ENCODE peak calls at places on chromosomes 13 and 19, in nine cellular contexts. One of them, this sample, is unnamed.

GRCh38 chr19:40374084-40374483 is 15.9 kb downstream of the HIPK4 start:
- DNase-seq in left ventricle myocardium inferior: no peak
- DNase-seq in fibroblast of mammary gland: no peak
- DNase-seq in bronchial epithelial cell: no peak
- DNase-seq in fibroblast of pulmonary artery: no peak
- DNase-seq in astrocyte of the spinal cord: no peak
- DNase-seq in cardiac fibroblast: no peak
- DNase-seq in WERI-Rb-1: no peak
- DNase-seq in CD8-positive, alpha-beta T cell: no peak
- DNase-seq in this sample: no peak

GRCh38 chr19:13834308-13834790 is 39.1 kb downstream of the ZSWIM4 start:
- DNase-seq in left ventricle myocardium inferior: no peak
- DNase-seq in fibroblast of pulmonary artery: no peak
- DNase-seq in fibroblast of mammary gland: peak
- DNase-seq in bronchial epithelial cell: peak
- DNase-seq in WERI-Rb-1: no peak
- DNase-seq in cardiac fibroblast: peak
- DNase-seq in CD8-positive, alpha-beta T cell: peak
- DNase-seq in astrocyte of the spinal cord: peak
- DNase-seq in this sample: no peak

GRCh38 chr19:42132851-42133528 is 744 bp upstream of the POU2F2 start:
- DNase-seq in fibroblast of mammary gland: no peak
- DNase-seq in left ventricle myocardium inferior: peak
- DNase-seq in bronchial epithelial cell: peak
- DNase-seq in fibroblast of pulmonary artery: no peak
- DNase-seq in CD8-positive, alpha-beta T cell: peak
- DNase-seq in astrocyte of the spinal cord: peak
- DNase-seq in cardiac fibroblast: peak
- DNase-seq in WERI-Rb-1: peak
- DNase-seq in this sample: peak

GRCh38 chr13:112522578-112522977 is 65.4 kb downstream of the TUBGCP3 start:
- DNase-seq in WERI-Rb-1: no peak
- DNase-seq in fibroblast of pulmonary artery: no peak
- DNase-seq in left ventricle myocardium inferior: no peak
- DNase-seq in cardiac fibroblast: peak
- DNase-seq in CD8-positive, alpha-beta T cell: no peak
- DNase-seq in astrocyte of the spinal cord: peak
- DNase-seq in fibroblast of mammary gland: peak
- DNase-seq in bronchial epithelial cell: no peak
- DNase-seq in this sample: no peak

GRCh38 chr19:7152568-7152967 is 83.1 kb downstream of the ZNF557 start:
- DNase-seq in CD8-positive, alpha-beta T cell: no peak
- DNase-seq in left ventricle myocardium inferior: no peak
- DNase-seq in WERI-Rb-1: no peak
- DNase-seq in fibroblast of pulmonary artery: no peak
- DNase-seq in cardiac fibroblast: no peak
- DNase-seq in fibroblast of mammary gland: no peak
- DNase-seq in astrocyte of the spinal cord: no peak
- DNase-seq in bronchial epithelial cell: no peak
- DNase-seq in this sample: no peak

GRCh38 chr19:29812080-29812880 is 489 bp downstream of the CCNE1 start:
- DNase-seq in WERI-Rb-1: no peak
- DNase-seq in cardiac fibroblast: no peak
- DNase-seq in bronchial epithelial cell: no peak
- DNase-seq in astrocyte of the spinal cord: no peak
- DNase-seq in fibroblast of pulmonary artery: no peak
- DNase-seq in fibroblast of mammary gland: no peak
- DNase-seq in CD8-positive, alpha-beta T cell: no peak
- DNase-seq in left ventricle myocardium inferior: peak
- DNase-seq in this sample: peak

GRCh38 chr19:7512400-7512851 is 3.5 kb upstream of the ZNF358 start:
- DNase-seq in WERI-Rb-1: peak
- DNase-seq in fibroblast of mammary gland: peak
- DNase-seq in fibroblast of pulmonary artery: no peak
- DNase-seq in bronchial epithelial cell: no peak
- DNase-seq in cardiac fibroblast: peak
- DNase-seq in CD8-positive, alpha-beta T cell: no peak
- DNase-seq in astrocyte of the spinal cord: no peak
- DNase-seq in left ventricle myocardium inferior: no peak
- DNase-seq in this sample: no peak

GRCh38 chr13:26954981-26955380 is 194.4 kb upstream of the GPR12 start:
- DNase-seq in cardiac fibroblast: no peak
- DNase-seq in fibroblast of pulmonary artery: no peak
- DNase-seq in bronchial epithelial cell: no peak
- DNase-seq in left ventricle myocardium inferior: no peak
- DNase-seq in astrocyte of the spinal cord: no peak
- DNase-seq in CD8-positive, alpha-beta T cell: no peak
- DNase-seq in fibroblast of mammary gland: no peak
- DNase-seq in WERI-Rb-1: no peak
- DNase-seq in this sample: no peak

GRCh38 chr13:50643055-50643454 is 200.4 kb downstream of the DLEU7 start:
- DNase-seq in CD8-positive, alpha-beta T cell: no peak
- DNase-seq in cardiac fibroblast: no peak
- DNase-seq in fibroblast of mammary gland: no peak
- DNase-seq in left ventricle myocardium inferior: no peak
- DNase-seq in bronchial epithelial cell: no peak
- DNase-seq in astrocyte of the spinal cord: no peak
- DNase-seq in fibroblast of pulmonary artery: no peak
- DNase-seq in WERI-Rb-1: no peak
- DNase-seq in this sample: no peak

DNA sequence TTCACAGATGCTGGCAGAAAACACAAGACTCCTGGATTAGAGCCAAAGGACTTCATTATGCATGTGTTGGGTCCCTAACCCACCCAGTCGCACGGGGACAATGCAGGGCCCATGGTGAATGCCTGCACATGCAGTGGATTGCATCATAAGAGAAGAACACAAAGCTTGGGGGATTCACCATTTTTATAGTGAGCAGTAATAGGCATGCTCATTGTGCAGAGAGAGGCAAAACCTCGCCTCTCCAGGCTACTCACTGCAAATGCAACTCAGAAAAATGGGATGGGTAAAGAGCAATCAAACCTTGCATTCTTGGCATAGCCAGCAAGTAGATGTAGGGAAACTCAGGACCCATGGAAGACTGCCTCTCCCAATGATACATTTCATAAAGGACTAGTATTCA is 115.8 kb downstream of the DIAPH3 start:
- DNase-seq in left ventricle myocardium inferior: no peak
- DNase-seq in WERI-Rb-1: no peak
- DNase-seq in astrocyte of the spinal cord: peak
- DNase-seq in fibroblast of pulmonary artery: peak
- DNase-seq in cardiac fibroblast: peak
- DNase-seq in CD8-positive, alpha-beta T cell: no peak
- DNase-seq in bronchial epithelial cell: peak
- DNase-seq in fibroblast of mammary gland: no peak
- DNase-seq in this sample: no peak
- H3K4me3 ChIP-seq in left ventricle myocardium inferior: no peak
- H3K4me3 ChIP-seq in WERI-Rb-1: no peak
- H3K4me3 ChIP-seq in astrocyte of the spinal cord: no peak
- H3K4me3 ChIP-seq in fibroblast of pulmonary artery: no peak
- H3K4me3 ChIP-seq in cardiac fibroblast: no peak
- H3K4me3 ChIP-seq in CD8-positive, alpha-beta T cell: no peak
- H3K4me3 ChIP-seq in bronchial epithelial cell: no peak
- H3K4me3 ChIP-seq in fibroblast of mammary gland: no peak
- H3K4me3 ChIP-seq in this sample: no peak

GRCh38 chr13:98397221-98397620 is 179.7 kb downstream of the STK24 start:
- DNase-seq in left ventricle myocardium inferior: no peak
- DNase-seq in cardiac fibroblast: peak
- DNase-seq in CD8-positive, alpha-beta T cell: no peak
- DNase-seq in astrocyte of the spinal cord: peak
- DNase-seq in WERI-Rb-1: no peak
- DNase-seq in fibroblast of mammary gland: peak
- DNase-seq in bronchial epithelial cell: no peak
- DNase-seq in fibroblast of pulmonary artery: peak
- DNase-seq in this sample: no peak
- TF ChIP-seq CTCF in left ventricle myocardium inferior: peak
- TF ChIP-seq CTCF in cardiac fibroblast: peak
- TF ChIP-seq CTCF in CD8-positive, alpha-beta T cell: no peak
- TF ChIP-seq CTCF in astrocyte of the spinal cord: peak
- TF ChIP-seq CTCF in WERI-Rb-1: peak
- TF ChIP-seq CTCF in fibroblast of mammary gland: peak
- TF ChIP-seq CTCF in bronchial epithelial cell: no peak
- TF ChIP-seq CTCF in fibroblast of pulmonary artery: peak
- TF ChIP-seq CTCF in this sample: no peak

GRCh38 chr13:65964672-65965071 is 1265.5 kb downstream of the PCDH9 start:
- DNase-seq in left ventricle myocardium inferior: no peak
- DNase-seq in fibroblast of mammary gland: peak
- DNase-seq in fibroblast of pulmonary artery: no peak
- DNase-seq in bronchial epithelial cell: peak
- DNase-seq in astrocyte of the spinal cord: no peak
- DNase-seq in cardiac fibroblast: peak
- DNase-seq in CD8-positive, alpha-beta T cell: no peak
- DNase-seq in WERI-Rb-1: no peak
- DNase-seq in this sample: no peak
- H3K4me3 ChIP-seq in left ventricle myocardium inferior: no peak
- H3K4me3 ChIP-seq in fibroblast of mammary gland: no peak
- H3K4me3 ChIP-seq in fibroblast of pulmonary artery: no peak
- H3K4me3 ChIP-seq in bronchial epithelial cell: no peak
- H3K4me3 ChIP-seq in astrocyte of the spinal cord: no peak
- H3K4me3 ChIP-seq in cardiac fibroblast: no peak
- H3K4me3 ChIP-seq in CD8-positive, alpha-beta T cell: no peak
- H3K4me3 ChIP-seq in WERI-Rb-1: no peak
- H3K4me3 ChIP-seq in this sample: no peak

DNA sequence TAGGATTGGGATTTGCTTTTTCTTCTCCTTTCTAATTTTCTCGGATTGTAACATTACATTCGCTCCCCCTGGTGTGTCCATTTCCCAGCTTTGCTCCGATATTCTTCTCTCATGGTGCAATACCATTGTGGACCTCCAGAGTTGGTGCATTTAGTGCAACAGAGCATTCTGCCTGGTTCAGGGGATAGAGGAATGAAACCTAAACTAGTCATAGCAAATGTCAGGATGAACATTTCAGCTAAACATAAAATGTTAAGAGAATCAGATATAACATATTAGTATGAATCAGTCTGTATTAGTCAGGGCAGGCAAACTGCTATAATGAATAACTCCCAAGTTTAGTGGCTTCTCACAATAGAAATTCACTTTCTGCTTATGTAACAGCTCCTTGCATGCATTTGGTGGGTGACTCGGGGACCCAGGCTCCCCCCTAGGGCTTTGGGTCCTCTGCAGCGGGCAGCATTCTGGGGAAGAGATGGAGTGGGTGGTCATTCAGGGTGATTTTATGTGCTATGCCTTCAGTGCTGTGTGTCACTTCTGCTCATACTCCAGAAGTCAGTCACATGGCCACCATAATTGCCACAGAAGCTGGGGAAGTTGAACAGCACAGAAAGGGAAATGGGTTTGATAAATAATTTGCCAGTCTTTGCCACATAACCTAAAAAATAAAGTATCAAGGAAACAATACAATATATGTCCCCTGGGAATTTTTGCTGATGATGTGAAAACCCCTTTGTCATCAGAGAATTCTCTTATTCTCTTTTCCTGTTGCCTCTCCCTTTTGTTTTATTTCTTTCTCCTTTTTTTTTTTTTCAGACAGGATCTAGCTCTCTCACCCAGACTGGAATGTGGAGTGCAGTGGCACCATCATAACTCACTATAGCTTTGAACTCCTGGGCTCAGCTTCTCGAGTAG is 111.0 kb downstream of the HSPH1 start:
- DNase-seq in left ventricle myocardium inferior: no peak
- DNase-seq in fibroblast of pulmonary artery: no peak
- DNase-seq in cardiac fibroblast: peak
- DNase-seq in WERI-Rb-1: no peak
- DNase-seq in astrocyte of the spinal cord: peak
- DNase-seq in fibroblast of mammary gland: peak
- DNase-seq in bronchial epithelial cell: no peak
- DNase-seq in CD8-positive, alpha-beta T cell: no peak
- DNase-seq in this sample: no peak
- TF ChIP-seq CTCF in left ventricle myocardium inferior: no peak
- TF ChIP-seq CTCF in fibroblast of pulmonary artery: peak
- TF ChIP-seq CTCF in cardiac fibroblast: peak
- TF ChIP-seq CTCF in WERI-Rb-1: no peak
- TF ChIP-seq CTCF in astrocyte of the spinal cord: peak
- TF ChIP-seq CTCF in fibroblast of mammary gland: peak
- TF ChIP-seq CTCF in bronchial epithelial cell: no peak
- TF ChIP-seq CTCF in CD8-positive, alpha-beta T cell: no peak
- TF ChIP-seq CTCF in this sample: no peak

DNA sequence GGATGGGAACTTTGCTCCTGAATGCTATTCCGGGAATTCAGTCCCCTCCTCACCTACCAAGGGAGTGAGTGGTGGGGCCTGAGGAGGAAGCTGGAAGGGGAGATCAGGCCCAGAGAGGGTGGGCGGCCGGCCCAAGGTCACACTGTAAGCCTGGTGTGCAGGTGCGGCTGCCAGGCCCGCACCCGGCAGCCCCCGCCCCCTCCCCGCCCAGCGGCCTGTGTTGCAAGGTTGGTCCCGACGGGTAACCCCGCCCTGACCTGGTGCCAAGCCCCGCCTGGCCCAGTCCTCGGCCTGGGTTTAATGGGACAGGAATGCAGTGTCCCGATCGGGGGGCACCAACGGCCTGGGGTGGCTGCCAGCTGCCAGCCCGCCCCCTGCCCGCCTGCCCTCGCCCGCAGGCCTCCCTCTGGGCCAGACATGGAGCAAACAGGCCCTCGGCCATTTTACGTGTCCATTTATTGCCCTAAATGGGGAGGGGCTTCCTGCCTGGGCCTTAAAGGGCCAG is 5.5 kb downstream of the ZBTB7A start:
- DNase-seq in fibroblast of mammary gland: peak
- DNase-seq in CD8-positive, alpha-beta T cell: no peak
- DNase-seq in astrocyte of the spinal cord: no peak
- DNase-seq in bronchial epithelial cell: peak
- DNase-seq in fibroblast of pulmonary artery: no peak
- DNase-seq in WERI-Rb-1: no peak
- DNase-seq in cardiac fibroblast: peak
- DNase-seq in left ventricle myocardium inferior: peak
- DNase-seq in this sample: peak
- H3K4me3 ChIP-seq in fibroblast of mammary gland: peak
- H3K4me3 ChIP-seq in CD8-positive, alpha-beta T cell: peak
- H3K4me3 ChIP-seq in astrocyte of the spinal cord: no peak
- H3K4me3 ChIP-seq in bronchial epithelial cell: peak
- H3K4me3 ChIP-seq in fibroblast of pulmonary artery: no peak
- H3K4me3 ChIP-seq in WERI-Rb-1: no peak
- H3K4me3 ChIP-seq in cardiac fibroblast: peak
- H3K4me3 ChIP-seq in left ventricle myocardium inferior: peak
- H3K4me3 ChIP-seq in this sample: peak

GRCh38 chr19:17677002-17677401 is 11.2 kb downstream of the UNC13A start:
- DNase-seq in fibroblast of mammary gland: no peak
- DNase-seq in left ventricle myocardium inferior: no peak
- DNase-seq in bronchial epithelial cell: no peak
- DNase-seq in fibroblast of pulmonary artery: no peak
- DNase-seq in astrocyte of the spinal cord: no peak
- DNase-seq in WERI-Rb-1: peak
- DNase-seq in cardiac fibroblast: no peak
- DNase-seq in CD8-positive, alpha-beta T cell: no peak
- DNase-seq in this sample: peak
- TF ChIP-seq CTCF in fibroblast of mammary gland: no peak
- TF ChIP-seq CTCF in left ventricle myocardium inferior: peak
- TF ChIP-seq CTCF in bronchial epithelial cell: peak
- TF ChIP-seq CTCF in fibroblast of pulmonary artery: peak
- TF ChIP-seq CTCF in astrocyte of the spinal cord: peak
- TF ChIP-seq CTCF in WERI-Rb-1: peak
- TF ChIP-seq CTCF in cardiac fibroblast: no peak
- TF ChIP-seq CTCF in CD8-positive, alpha-beta T cell: no peak
- TF ChIP-seq CTCF in this sample: peak

GRCh38 chr19:32041681-32042292 is 303.6 kb upstream of the ZNF507 start:
- DNase-seq in WERI-Rb-1: peak
- DNase-seq in astrocyte of the spinal cord: peak
- DNase-seq in bronchial epithelial cell: peak
- DNase-seq in cardiac fibroblast: peak
- DNase-seq in fibroblast of pulmonary artery: peak
- DNase-seq in left ventricle myocardium inferior: peak
- DNase-seq in CD8-positive, alpha-beta T cell: no peak
- DNase-seq in fibroblast of mammary gland: peak
- DNase-seq in this sample: no peak
- H3K4me3 ChIP-seq in WERI-Rb-1: no peak
- H3K4me3 ChIP-seq in astrocyte of the spinal cord: no peak
- H3K4me3 ChIP-seq in bronchial epithelial cell: no peak
- H3K4me3 ChIP-seq in cardiac fibroblast: no peak
- H3K4me3 ChIP-seq in fibroblast of pulmonary artery: no peak
- H3K4me3 ChIP-seq in left ventricle myocardium inferior: peak
- H3K4me3 ChIP-seq in CD8-positive, alpha-beta T cell: no peak
- H3K4me3 ChIP-seq in fibroblast of mammary gland: no peak
- H3K4me3 ChIP-seq in this sample: no peak